ENCODE peak calls at places on chromosomes 16 and 17, in six cellular contexts. One of them, this sample, is unnamed.

GRCh38 chr16:972316-973002 is 1.7 kb upstream of the LMF1 start:
- DNase-seq in brain microvascular endothelial cell: no peak
- DNase-seq in Peyer's patch: no peak
- DNase-seq in HCT116: no peak
- DNase-seq in hepatocyte: no peak
- DNase-seq in gastrocnemius medialis: no peak
- DNase-seq in this sample: peak

GRCh38 chr17:53629188-53629587 is 193.5 kb upstream of the KIF2B start:
- DNase-seq in brain microvascular endothelial cell: peak
- DNase-seq in Peyer's patch: no peak
- DNase-seq in HCT116: no peak
- DNase-seq in hepatocyte: no peak
- DNase-seq in gastrocnemius medialis: no peak
- DNase-seq in this sample: no peak

GRCh38 chr17:78717431-78717980 is 64.6 kb downstream of the CYTH1 start:
- DNase-seq in brain microvascular endothelial cell: no peak
- DNase-seq in Peyer's patch: no peak
- DNase-seq in HCT116: no peak
- DNase-seq in hepatocyte: peak
- DNase-seq in gastrocnemius medialis: no peak
- DNase-seq in this sample: peak

GRCh38 chr16:64370112-64370511 is 751.8 kb downstream of the CDH11 start:
- DNase-seq in brain microvascular endothelial cell: no peak
- DNase-seq in Peyer's patch: no peak
- DNase-seq in HCT116: no peak
- DNase-seq in hepatocyte: no peak
- DNase-seq in gastrocnemius medialis: no peak
- DNase-seq in this sample: no peak

GRCh38 chr16:13113786-13114185 is 212.4 kb downstream of the SHISA9 start:
- DNase-seq in brain microvascular endothelial cell: no peak
- DNase-seq in Peyer's patch: no peak
- DNase-seq in HCT116: no peak
- DNase-seq in hepatocyte: no peak
- DNase-seq in gastrocnemius medialis: no peak
- DNase-seq in this sample: no peak

GRCh38 chr16:65024649-65025243 is 97.1 kb downstream of the CDH11 start:
- DNase-seq in brain microvascular endothelial cell: peak
- DNase-seq in Peyer's patch: no peak
- DNase-seq in HCT116: no peak
- DNase-seq in hepatocyte: peak
- DNase-seq in gastrocnemius medialis: no peak
- DNase-seq in this sample: no peak

GRCh38 chr16:84390131-84390785 is 21.9 kb downstream of the ATP2C2 start:
- DNase-seq in brain microvascular endothelial cell: no peak
- DNase-seq in Peyer's patch: no peak
- DNase-seq in HCT116: no peak
- DNase-seq in hepatocyte: no peak
- DNase-seq in gastrocnemius medialis: no peak
- DNase-seq in this sample: peak

GRCh38 chr17:36705651-36706436 is 104.5 kb downstream of the MRM1 start:
- DNase-seq in brain microvascular endothelial cell: peak
- DNase-seq in Peyer's patch: peak
- DNase-seq in HCT116: peak
- DNase-seq in hepatocyte: peak
- DNase-seq in gastrocnemius medialis: peak
- DNase-seq in this sample: no peak

GRCh38 chr16:31477220-31478216 is 5.4 kb upstream of the SLC5A2 start:
- DNase-seq in brain microvascular endothelial cell: no peak
- DNase-seq in Peyer's patch: peak
- DNase-seq in HCT116: no peak
- DNase-seq in hepatocyte: peak
- DNase-seq in gastrocnemius medialis: no peak
- DNase-seq in this sample: no peak

GRCh38 chr17:30472238-30472890 is 4.8 kb upstream of the GOSR1 start:
- DNase-seq in brain microvascular endothelial cell: no peak
- DNase-seq in Peyer's patch: no peak
- DNase-seq in HCT116: no peak
- DNase-seq in hepatocyte: no peak
- DNase-seq in gastrocnemius medialis: no peak
- DNase-seq in this sample: no peak

GRCh38 chr17:4788807-4789700 is at the start of gene GLTPD2:
- DNase-seq in brain microvascular endothelial cell: no peak
- DNase-seq in Peyer's patch: no peak
- DNase-seq in HCT116: no peak
- DNase-seq in hepatocyte: peak
- DNase-seq in gastrocnemius medialis: no peak
- DNase-seq in this sample: no peak

GRCh38 chr16:75529959-75530358 is 5.9 kb downstream of the CHST5 start:
- DNase-seq in brain microvascular endothelial cell: no peak
- DNase-seq in Peyer's patch: no peak
- DNase-seq in HCT116: no peak
- DNase-seq in hepatocyte: no peak
- DNase-seq in gastrocnemius medialis: no peak
- DNase-seq in this sample: no peak

GRCh38 chr16:4801962-4802658 is at the start of gene ROGDI:
- DNase-seq in brain microvascular endothelial cell: peak
- DNase-seq in Peyer's patch: peak
- DNase-seq in HCT116: peak
- DNase-seq in hepatocyte: peak
- DNase-seq in gastrocnemius medialis: peak
- DNase-seq in this sample: peak

GRCh38 chr17:45640141-45640850 is 143.8 kb upstream of the CRHR1 start:
- DNase-seq in brain microvascular endothelial cell: peak
- DNase-seq in Peyer's patch: peak
- DNase-seq in HCT116: peak
- DNase-seq in hepatocyte: peak
- DNase-seq in gastrocnemius medialis: peak
- DNase-seq in this sample: peak

GRCh38 chr17:19386276-19386863 is 620 bp downstream of the MFAP4 start:
- DNase-seq in brain microvascular endothelial cell: peak
- DNase-seq in Peyer's patch: no peak
- DNase-seq in HCT116: no peak
- DNase-seq in hepatocyte: peak
- DNase-seq in gastrocnemius medialis: peak
- DNase-seq in this sample: no peak

GRCh38 chr16:11405331-11406176 is 60.3 kb downstream of the RMI2 start:
- DNase-seq in brain microvascular endothelial cell: peak
- DNase-seq in Peyer's patch: peak
- DNase-seq in HCT116: peak
- DNase-seq in hepatocyte: no peak
- DNase-seq in gastrocnemius medialis: no peak
- DNase-seq in this sample: no peak

GRCh38 chr16:84054916-84055315 is 12.3 kb upstream of the SLC38A8 start:
- DNase-seq in brain microvascular endothelial cell: no peak
- DNase-seq in Peyer's patch: no peak
- DNase-seq in HCT116: no peak
- DNase-seq in hepatocyte: no peak
- DNase-seq in gastrocnemius medialis: no peak
- DNase-seq in this sample: no peak

GRCh38 chr16:67158637-67159600 is 790 bp downstream of the TRADD start:
- DNase-seq in brain microvascular endothelial cell: no peak
- DNase-seq in Peyer's patch: peak
- DNase-seq in HCT116: no peak
- DNase-seq in hepatocyte: peak
- DNase-seq in gastrocnemius medialis: no peak
- DNase-seq in this sample: no peak

GRCh38 chr17:59406808-59407381 is 75.4 kb downstream of the YPEL2 start:
- DNase-seq in brain microvascular endothelial cell: peak
- DNase-seq in Peyer's patch: no peak
- DNase-seq in HCT116: no peak
- DNase-seq in hepatocyte: peak
- DNase-seq in gastrocnemius medialis: no peak
- DNase-seq in this sample: no peak
- H3K27ac ChIP-seq in brain microvascular endothelial cell: no peak
- H3K27ac ChIP-seq in Peyer's patch: no peak
- H3K27ac ChIP-seq in HCT116: no peak
- H3K27ac ChIP-seq in hepatocyte: no peak
- H3K27ac ChIP-seq in gastrocnemius medialis: peak
- H3K27ac ChIP-seq in this sample: peak

GRCh38 chr16:1990336-1991134 is 765 bp downstream of the SYNGR3 start:
- DNase-seq in brain microvascular endothelial cell: no peak
- DNase-seq in Peyer's patch: peak
- DNase-seq in HCT116: no peak
- DNase-seq in hepatocyte: peak
- DNase-seq in gastrocnemius medialis: no peak
- DNase-seq in this sample: no peak

GRCh38 chr16:1993731-1994131 is 4.0 kb downstream of the SYNGR3 start:
- DNase-seq in brain microvascular endothelial cell: no peak
- DNase-seq in Peyer's patch: no peak
- DNase-seq in HCT116: no peak
- DNase-seq in hepatocyte: no peak
- DNase-seq in gastrocnemius medialis: no peak
- DNase-seq in this sample: no peak

GRCh38 chr16:1991135-1991551 is 1.4 kb downstream of the SYNGR3 start:
- DNase-seq in brain microvascular endothelial cell: no peak
- DNase-seq in Peyer's patch: peak
- DNase-seq in HCT116: no peak
- DNase-seq in hepatocyte: no peak
- DNase-seq in gastrocnemius medialis: no peak
- DNase-seq in this sample: no peak

GRCh38 chr16:1992475-1993292 is 2.9 kb downstream of the SYNGR3 start:
- DNase-seq in brain microvascular endothelial cell: no peak
- DNase-seq in Peyer's patch: no peak
- DNase-seq in HCT116: no peak
- DNase-seq in hepatocyte: no peak
- DNase-seq in gastrocnemius medialis: no peak
- DNase-seq in this sample: no peak

DNA sequence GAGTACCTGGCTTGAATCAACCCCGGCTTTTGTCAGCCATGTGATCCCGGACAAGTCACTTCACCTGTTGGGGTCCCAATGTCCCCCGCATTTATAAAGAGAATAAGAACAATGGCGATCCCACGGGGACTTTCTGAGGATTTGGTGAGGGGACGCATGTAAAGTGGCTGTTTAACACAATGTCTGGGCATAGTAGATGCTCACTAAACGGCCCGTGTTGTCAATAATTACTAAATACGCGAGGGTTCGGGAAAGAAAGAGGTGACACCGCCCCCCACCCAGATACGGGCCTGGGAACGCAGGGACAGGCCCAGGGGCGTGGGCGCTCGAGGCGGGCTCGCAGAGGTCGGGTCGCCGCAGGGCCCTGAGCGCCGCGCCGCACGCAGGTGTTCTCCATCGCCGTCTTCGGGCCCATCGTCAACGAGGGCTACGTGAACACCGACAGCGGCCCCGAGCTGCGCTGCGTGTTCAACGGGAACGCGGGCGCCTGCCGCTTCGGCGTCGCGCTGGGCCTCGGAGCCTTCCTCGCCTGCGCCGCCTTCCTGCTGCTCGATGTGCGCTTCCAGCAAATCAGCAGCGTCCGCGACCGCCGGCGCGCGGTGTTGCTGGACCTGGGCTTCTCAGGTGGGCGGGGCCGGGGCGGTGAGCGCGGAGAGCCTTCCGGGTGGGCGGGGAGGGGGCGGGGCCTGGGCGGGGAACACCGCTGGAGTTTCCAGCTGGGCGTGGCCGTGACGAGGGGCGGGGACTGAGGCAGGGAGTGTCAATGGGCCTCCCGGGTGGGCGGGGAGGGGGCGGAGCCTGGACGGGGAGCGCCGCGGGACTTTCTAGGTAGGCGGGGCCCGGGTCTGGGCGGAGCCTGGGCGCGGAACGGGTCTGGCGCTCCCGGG is 2.1 kb downstream of the SYNGR3 start:
- DNase-seq in brain microvascular endothelial cell: peak
- DNase-seq in Peyer's patch: peak
- DNase-seq in HCT116: peak
- DNase-seq in hepatocyte: peak
- DNase-seq in gastrocnemius medialis: peak
- DNase-seq in this sample: peak
- H3K4me3 ChIP-seq in brain microvascular endothelial cell: peak
- H3K4me3 ChIP-seq in Peyer's patch: peak
- H3K4me3 ChIP-seq in HCT116: no peak
- H3K4me3 ChIP-seq in hepatocyte: no peak
- H3K4me3 ChIP-seq in gastrocnemius medialis: peak
- H3K4me3 ChIP-seq in this sample: peak

GRCh38 chr17:38460716-38461650 is 32.7 kb downstream of the ARHGAP23 start:
- DNase-seq in brain microvascular endothelial cell: no peak
- DNase-seq in Peyer's patch: no peak
- DNase-seq in HCT116: no peak
- DNase-seq in hepatocyte: no peak
- DNase-seq in gastrocnemius medialis: no peak
- DNase-seq in this sample: no peak
- TF ChIP-seq CTCF in brain microvascular endothelial cell: peak
- TF ChIP-seq CTCF in Peyer's patch: no peak
- TF ChIP-seq CTCF in HCT116: no peak
- TF ChIP-seq CTCF in hepatocyte: no peak
- TF ChIP-seq CTCF in gastrocnemius medialis: no peak
- TF ChIP-seq CTCF in this sample: no peak

GRCh38 chr16:10213748-10214147 is 31.5 kb upstream of the GRIN2A start:
- DNase-seq in brain microvascular endothelial cell: no peak
- DNase-seq in Peyer's patch: no peak
- DNase-seq in HCT116: no peak
- DNase-seq in hepatocyte: no peak
- DNase-seq in gastrocnemius medialis: no peak
- DNase-seq in this sample: no peak
- H3K27ac ChIP-seq in brain microvascular endothelial cell: no peak
- H3K27ac ChIP-seq in Peyer's patch: no peak
- H3K27ac ChIP-seq in HCT116: no peak
- H3K27ac ChIP-seq in hepatocyte: no peak
- H3K27ac ChIP-seq in gastrocnemius medialis: no peak
- H3K27ac ChIP-seq in this sample: no peak

GRCh38 chr17:77456271-77456950 is 315.6 kb downstream of the SEC14L1 start:
- DNase-seq in brain microvascular endothelial cell: no peak
- DNase-seq in Peyer's patch: peak
- DNase-seq in HCT116: no peak
- DNase-seq in hepatocyte: no peak
- DNase-seq in gastrocnemius medialis: no peak
- DNase-seq in this sample: no peak
- H3K4me3 ChIP-seq in brain microvascular endothelial cell: no peak
- H3K4me3 ChIP-seq in Peyer's patch: peak
- H3K4me3 ChIP-seq in HCT116: no peak
- H3K4me3 ChIP-seq in hepatocyte: no peak
- H3K4me3 ChIP-seq in gastrocnemius medialis: no peak
- H3K4me3 ChIP-seq in this sample: no peak

GRCh38 chr16:22813223-22813945 is 578 bp upstream of the HS3ST2 start:
- DNase-seq in brain microvascular endothelial cell: no peak
- DNase-seq in Peyer's patch: no peak
- DNase-seq in HCT116: no peak
- DNase-seq in hepatocyte: peak
- DNase-seq in gastrocnemius medialis: no peak
- DNase-seq in this sample: no peak
- TF ChIP-seq CTCF in brain microvascular endothelial cell: peak
- TF ChIP-seq CTCF in Peyer's patch: no peak
- TF ChIP-seq CTCF in HCT116: no peak
- TF ChIP-seq CTCF in hepatocyte: peak
- TF ChIP-seq CTCF in gastrocnemius medialis: peak
- TF ChIP-seq CTCF in this sample: peak

This sample was measured in dorsolateral prefrontal cortex.